ENCODE peak calls at places on chromosomes 12 and 14, in four cellular contexts. W, Q, J and O are unnamed samples.

GRCh38 chr12:51240971-51241370 is 2.3 kb downstream of the DAZAP2 start:
- DNase-seq in Q (no peak), W (peak; percentile 32), J (no peak), O (no peak)

GRCh38 chr12:127125607-127126259 is 1141.2 kb upstream of the TMEM132C start:
- DNase-seq in Q (no peak), W (no peak), J (no peak), O (no peak)

GRCh38 chr12:23014749-23015148 is 389.8 kb downstream of the ETNK1 start:
- DNase-seq in J (no peak), W (no peak), Q (no peak), O (no peak)

GRCh38 chr14:36690301-36691020 is 28.8 kb downstream of the PAX9 start:
- DNase-seq in W (no peak), Q (no peak), J (no peak), O (no peak)

GRCh38 chr14:53551862-53552261 is 398.7 kb upstream of the DDHD1 start:
- DNase-seq in J (no peak), W (no peak), Q (no peak), O (no peak)

GRCh38 chr14:47366006-47366405 is 309.4 kb downstream of the MDGA2 start:
- DNase-seq in W (no peak), Q (peak; percentile 21), J (no peak), O (no peak)

GRCh38 chr14:84064756-84065155 is 1465.2 kb upstream of the FLRT2 start:
- DNase-seq in Q (peak; percentile 15), J (no peak), W (no peak), O (no peak)

GRCh38 chr12:109767991-109768900 is 54.6 kb downstream of the FAM222A start:
- DNase-seq in J (no peak), Q (no peak), W (no peak), O (no peak)

GRCh38 chr12:65574867-65575266 is 249.4 kb upstream of the HMGA2 start:
- DNase-seq in W (no peak), Q (no peak), J (no peak), O (no peak)

GRCh38 chr12:30964896-30965612 is 38.5 kb downstream of the TSPAN11 start:
- DNase-seq in J (no peak), Q (no peak), W (no peak), O (no peak)

GRCh38 chr14:70886421-70887206 is 20.6 kb upstream of the PCNX1 start:
- DNase-seq in W (no peak), Q (no peak), J (peak; percentile 55), O (no peak)

GRCh38 chr14:35632276-35633071 is 98.5 kb downstream of the INSM2 start:
- DNase-seq in W (peak; percentile 23), Q (no peak), J (no peak), O (peak; percentile 73)

GRCh38 chr14:95431199-95432145 is 85.0 kb downstream of the SYNE3 start:
- DNase-seq in W (no peak), J (no peak), Q (peak; percentile 61), O (peak; percentile 11)

GRCh38 chr12:123078114-123078465 is 72.8 kb downstream of the PITPNM2 start:
- DNase-seq in Q (no peak), J (no peak), W (no peak), O (no peak)

GRCh38 chr14:99009875-99010274 is 262.1 kb downstream of the BCL11B start:
- DNase-seq in W (no peak), J (peak; percentile 52), Q (no peak), O (no peak)

GRCh38 chr14:54440037-54440436 is 1.1 kb downstream of the CNIH1 start:
- DNase-seq in J (no peak), W (no peak), Q (no peak), O (no peak)

GRCh38 chr14:48805315-48805714 is 780.9 kb downstream of the RPS29 start:
- DNase-seq in J (no peak), W (no peak), Q (peak; percentile 51), O (peak; percentile 69)

GRCh38 chr12:728781-729180 is 23.6 kb upstream of the WNK1 start:
- DNase-seq in J (no peak), Q (no peak), W (no peak), O (no peak)

GRCh38 chr14:50018236-50019210 is 97.8 kb downstream of the VCPKMT start:
- DNase-seq in Q (no peak), W (no peak), J (no peak), O (no peak)

GRCh38 chr12:174596-174995 is 39.4 kb downstream of the SLC6A12 start:
- DNase-seq in Q (no peak), J (no peak), W (no peak), O (no peak)

GRCh38 chr12:65823481-65824313 is 586 bp upstream of the HMGA2 start:
- DNase-seq in J (no peak), W (no peak), Q (peak; percentile 84), O (peak; percentile 67)

GRCh38 chr12:7959278-7960063 is 23.5 kb upstream of the SLC2A3 start:
- DNase-seq in J (peak; percentile 70), Q (peak; percentile 72), W (no peak), O (no peak)

GRCh38 chr14:100864206-100864605 is 38.3 kb downstream of the MEG3 start:
- DNase-seq in Q (no peak), W (no peak), J (no peak), O (no peak)

GRCh38 chr12:131621701-131622421 is 89.0 kb upstream of the SFSWAP start:
- DNase-seq in J (no peak), W (no peak), Q (peak; percentile 57), O (no peak)
- H3K27me3 ChIP-seq in J (no peaks in the 10 kb centered on the region), W (no peaks in the 10 kb centered on the region), Q (peaks cover 22% of the 10 kb centered on the region), O (peaks cover 21% of the 10 kb centered on the region)

GRCh38 chr12:112824166-112824565 is 32.6 kb downstream of the RPH3A start:
- DNase-seq in J (no peak), W (no peak), Q (no peak), O (no peak)

GRCh38 chr12:112822056-112822455 is 30.5 kb downstream of the RPH3A start:
- DNase-seq in Q (no peak), J (no peak), W (no peak), O (no peak)

GRCh38 chr12:112826011-112826410 is 34.5 kb downstream of the RPH3A start:
- DNase-seq in J (no peak), W (no peak), Q (no peak), O (no peak)

GRCh38 chr12:112824701-112825100 is 33.2 kb downstream of the RPH3A start:
- DNase-seq in W (no peak), J (no peak), Q (no peak), O (no peak)

GRCh38 chr12:112823582-112824149 is 32.1 kb downstream of the RPH3A start:
- DNase-seq in Q (no peak), W (no peak), J (no peak), O (no peak)
- H3K27me3 ChIP-seq in Q (no peaks in the 10 kb centered on the region), W (no peaks in the 10 kb centered on the region), J (no peaks in the 10 kb centered on the region), O (peaks cover 18% of the 10 kb centered on the region)

GRCh38 chr12:62448436-62448835 is 18.2 kb upstream of the MON2 start:
- DNase-seq in Q (no peak), J (no peak), W (no peak), O (no peak)
- H3K27me3 ChIP-seq in Q (peaks cover 4% of the 10 kb centered on the region), J (no peaks in the 10 kb centered on the region), W (peaks cover 7% of the 10 kb centered on the region), O (peaks cover 12% of the 10 kb centered on the region)

GRCh38 chr14:64845878-64846277 is 33.8 kb downstream of the SPTB start:
- DNase-seq in Q (peak; percentile 70), J (no peak), W (peak; percentile 36), O (no peak)
- H3K27me3 ChIP-seq in Q (no peaks in the 10 kb centered on the region), J (no peaks in the 10 kb centered on the region), W (peaks cover 55% of the 10 kb centered on the region), O (peaks cover 22% of the 10 kb centered on the region)

GRCh38 chr14:104425171-104425681 is 154.3 kb upstream of the C14orf180 start:
- DNase-seq in W (no peak), Q (no peak), J (no peak), O (no peak)

GRCh38 chr14:104425763-104426691 is 153.5 kb upstream of the C14orf180 start:
- DNase-seq in Q (no peak), J (no peak), W (no peak), O (no peak)

GRCh38 chr14:104427126-104427851 is 152.3 kb upstream of the C14orf180 start:
- DNase-seq in J (no peak), Q (no peak), W (no peak), O (no peak)

GRCh38 chr14:104428333-104428851 is 151.2 kb upstream of the C14orf180 start:
- DNase-seq in W (no peak), J (no peak), Q (no peak), O (no peak)

DNA sequence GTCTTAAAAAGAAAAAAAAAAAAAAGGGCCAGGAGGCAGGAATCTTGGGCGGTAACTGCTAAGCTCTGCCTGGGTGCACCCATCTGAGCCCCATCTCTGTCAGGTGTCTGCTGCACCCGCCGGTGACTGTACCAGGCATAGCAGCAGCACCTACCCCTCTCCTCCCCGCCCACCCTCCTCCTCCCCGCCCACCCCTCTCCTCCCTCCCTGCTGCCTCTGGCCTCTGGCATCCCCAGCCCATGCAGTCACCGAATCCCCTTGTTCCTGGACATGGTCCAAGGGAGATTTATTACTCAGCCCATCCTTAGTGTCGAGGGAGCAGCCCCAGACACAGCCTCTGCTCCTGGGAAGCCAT is 152.8 kb upstream of the C14orf180 start:
- DNase-seq in J (no peak), Q (no peak), W (no peak), O (no peak)
- H3K27me3 ChIP-seq in J (no peaks in the 10 kb centered on the region), Q (no peaks in the 10 kb centered on the region), W (no peaks in the 10 kb centered on the region), O (no peaks in the 10 kb centered on the region)

GRCh38 chr14:92884410-92884809 is 38.5 kb upstream of the CHGA start:
- DNase-seq in Q (no peak), J (no peak), W (no peak), O (no peak)
- H3K27me3 ChIP-seq in Q (no peaks in the 10 kb centered on the region), J (no peaks in the 10 kb centered on the region), W (peaks cover 6% of the 10 kb centered on the region), O (peaks cover 3% of the 10 kb centered on the region)

GRCh38 chr14:23703027-23703426 is 66.9 kb downstream of the DHRS2 start:
- DNase-seq in J (no peak), W (no peak), Q (no peak), O (no peak)
- H3K27me3 ChIP-seq in J (no peaks in the 10 kb centered on the region), W (no peaks in the 10 kb centered on the region), Q (no peaks in the 10 kb centered on the region), O (no peaks in the 10 kb centered on the region)

GRCh38 chr12:68199127-68199526 is 26.5 kb downstream of the IL26 start:
- DNase-seq in W (no peak), Q (no peak), J (no peak), O (no peak)
- H3K27me3 ChIP-seq in W (no peaks in the 10 kb centered on the region), Q (no peaks in the 10 kb centered on the region), J (no peaks in the 10 kb centered on the region), O (no peaks in the 10 kb centered on the region)

GRCh38 chr14:74414793-74415437 is 11.1 kb downstream of the SYNDIG1L start:
- DNase-seq in W (no peak), Q (no peak), J (no peak), O (no peak)

GRCh38 chr14:74417611-74418010 is 8.4 kb downstream of the SYNDIG1L start:
- DNase-seq in W (no peak), J (no peak), Q (no peak), O (no peak)

GRCh38 chr14:74417201-74417600 is 8.8 kb downstream of the SYNDIG1L start:
- DNase-seq in Q (no peak), W (no peak), J (no peak), O (no peak)

GRCh38 chr14:74419086-74419485 is 6.9 kb downstream of the SYNDIG1L start:
- DNase-seq in J (no peak), W (no peak), Q (no peak), O (no peak)

GRCh38 chr14:74418031-74418430 is 8.0 kb downstream of the SYNDIG1L start:
- DNase-seq in Q (peak; percentile 71), J (no peak), W (no peak), O (no peak)
- H3K27me3 ChIP-seq in Q (no peaks in the 10 kb centered on the region), J (no peaks in the 10 kb centered on the region), W (peaks cover 54% of the 10 kb centered on the region), O (peaks cover 28% of the 10 kb centered on the region)